ENCODE peak calls at places on chromosomes 3 and 15, in six cellular contexts. J is LHCN-M2; B is anterior cingulate cortex; A is tibial nerve; V is stimulated activated CD4-positive, alpha-beta T cell treated with anti-CD3 and anti-CD28 coated beads, Interleukin-1b, Interleukin-23, amount 100 ng/mL, for 24 hours; F is BJ. L is an unnamed sample.

GRCh38 chr15:78671626-78672211 is 30.7 kb upstream of the CHRNB4 start:
- DNase-seq in J (no peak), B (no peak), A (no peak), V (no peak), F (no peak), L (no peak)

GRCh38 chr3:143640774-143641173 is 207.5 kb downstream of the SLC9A9 start:
- DNase-seq in J (no peak), B (no peak), A (no peak), V (no peak), F (no peak), L (no peak)

GRCh38 chr3:129501630-129502029 is 26.8 kb upstream of the RHO start:
- DNase-seq in J (no peak), B (no peak), A (no peak), V (no peak), F (no peak), L (no peak)

GRCh38 chr15:96252148-96252547 is 78.4 kb upstream of the NR2F2 start:
- DNase-seq in J (no peak), B (no peak), A (no peak), V (no peak), F (no peak), L (no peak)

GRCh38 chr3:132180337-132180791 is 136.8 kb upstream of the ACP3 start:
- DNase-seq in J (peak), B (peak), A (no peak), V (no peak), F (no peak), L (no peak)

GRCh38 chr3:36248374-36248773 is 131.9 kb upstream of the STAC start:
- DNase-seq in J (no peak), B (no peak), A (no peak), V (no peak), F (no peak), L (no peak)

GRCh38 chr3:15044311-15044710 is 20.8 kb downstream of the MRPS25 start:
- DNase-seq in J (no peak), B (no peak), A (no peak), V (no peak), F (no peak), L (no peak)

GRCh38 chr3:136988651-136989050 is 30.9 kb downstream of the IL20RB start:
- DNase-seq in J (no peak), B (no peak), A (no peak), V (no peak), F (no peak), L (no peak)

GRCh38 chr15:66730168-66731014 is 28.4 kb downstream of the SMAD6 start:
- DNase-seq in J (peak), B (no peak), A (no peak), V (no peak), F (no peak), L (no peak)

GRCh38 chr15:97902140-97902780 is 58.2 kb upstream of the ARRDC4 start:
- DNase-seq in J (peak), B (no peak), A (no peak), V (no peak), F (peak), L (no peak)

GRCh38 chr3:78856164-78856563 is 911.6 kb downstream of the ROBO1 start:
- DNase-seq in J (peak), B (no peak), A (no peak), V (no peak), F (no peak), L (no peak)

GRCh38 chr3:190883141-190883540 is 20.6 kb upstream of the GMNC start:
- DNase-seq in J (no peak), B (no peak), A (no peak), V (no peak), F (no peak), L (no peak)

GRCh38 chr3:58271901-58272501 is 34.0 kb upstream of the RPP14 start:
- DNase-seq in J (peak), B (no peak), A (no peak), V (no peak), F (peak), L (no peak)

GRCh38 chr15:85625856-85626255 is 168.9 kb downstream of the KLHL25 start:
- DNase-seq in J (peak), B (no peak), A (no peak), V (no peak), F (no peak), L (no peak)

GRCh38 chr3:32372213-32372490 is 19.5 kb upstream of the CMTM7 start:
- DNase-seq in J (no peak), B (no peak), A (no peak), V (no peak), F (no peak), L (no peak)

GRCh38 chr3:51610708-51611107 is 60.3 kb upstream of the TEX264 start:
- DNase-seq in J (no peak), B (no peak), A (no peak), V (no peak), F (no peak), L (no peak)

GRCh38 chr3:117871934-117872333 is 1162.4 kb downstream of the TUSC7 start:
- DNase-seq in J (no peak), B (no peak), A (no peak), V (no peak), F (no peak), L (no peak)